ENCODE peak calls at places on chromosome 14, in four cellular contexts. J is activated T-cell treated with anti-CD3 and anti-CD28 coated beads, Interleukin-2, amount 50 U/mL, for 72 hours; I is HS-5; K is NCI-H774. P is an unnamed sample.

GRCh38 chr14:55556929-55557623 is 22.9 kb upstream of the KTN1 start:
- DNase-seq in J (no peak), I (peak; percentile 61), K (peak; percentile 33), P (no peak)

GRCh38 chr14:81981311-81981675 is 447.6 kb upstream of the SEL1L start:
- DNase-seq in J (no peak), I (no peak), K (no peak), P (no peak)

GRCh38 chr14:92451755-92452154 is 61.8 kb upstream of the RIN3 start:
- DNase-seq in J (no peak), I (no peak), K (no peak), P (peak; percentile 82)

GRCh38 chr14:96039633-96040311 is 610 bp downstream of the C14orf132 start:
- DNase-seq in J (peak; percentile 38), I (no peak), K (no peak), P (no peak)

GRCh38 chr14:99484106-99484505 is 2.9 kb downstream of the CCNK start:
- DNase-seq in J (no peak), I (no peak), K (no peak), P (no peak)

GRCh38 chr14:47211263-47211662 is 464.1 kb downstream of the MDGA2 start:
- DNase-seq in J (no peak), I (no peak), K (no peak), P (no peak)

GRCh38 chr14:80278293-80279037 is 67.2 kb upstream of the DIO2 start:
- DNase-seq in J (no peak), I (no peak), K (no peak), P (no peak)

GRCh38 chr14:26966942-26967341 is 369.1 kb upstream of the NOVA1 start:
- DNase-seq in J (no peak), I (no peak), K (no peak), P (no peak)

GRCh38 chr14:105330491-105330895 is 15.9 kb downstream of the PACS2 start:
- DNase-seq in J (no peak), I (no peak), K (no peak), P (peak; percentile 86)

GRCh38 chr14:103859416-103860202 is 12.2 kb upstream of the PPP1R13B start:
- DNase-seq in J (no peak), I (no peak), K (no peak), P (peak; percentile 77)

GRCh38 chr14:50768693-50769092 is 62.3 kb downstream of the NIN start:
- DNase-seq in J (no peak), I (no peak), K (no peak), P (no peak)

GRCh38 chr14:56474419-56475022 is 105.1 kb upstream of the TMEM260 start:
- DNase-seq in J (no peak), I (peak; percentile 5), K (no peak), P (no peak)

GRCh38 chr14:51367600-51367931 is 127.5 kb downstream of the TMX1 start:
- DNase-seq in J (no peak), I (peak; percentile 56), K (no peak), P (no peak)

GRCh38 chr14:35213869-35214387 is 78.3 kb upstream of the PSMA6 start:
- DNase-seq in J (no peak), I (peak; percentile 24), K (peak; percentile 4), P (no peak)

GRCh38 chr14:46580941-46581671 is 70.5 kb downstream of the RPL10L start:
- DNase-seq in J (no peak), I (peak; percentile 19), K (no peak), P (no peak)

GRCh38 chr14:44662250-44662891 is 155.3 kb upstream of the FSCB start:
- DNase-seq in J (no peak), I (no peak), K (no peak), P (no peak)

GRCh38 chr14:30854492-30854891 is 19.9 kb upstream of the COCH start:
- DNase-seq in J (peak; percentile 8), I (no peak), K (no peak), P (no peak)

GRCh38 chr14:92472860-92473259 is 40.7 kb upstream of the RIN3 start:
- DNase-seq in J (no peak), I (no peak), K (no peak), P (peak; percentile 75)

GRCh38 chr14:68645371-68645770 is 147.5 kb downstream of the ZFP36L1 start:
- DNase-seq in J (no peak), I (no peak), K (no peak), P (no peak)

GRCh38 chr14:41570415-41571155 is 36.1 kb upstream of the LRFN5 start:
- DNase-seq in J (no peak), I (no peak), K (peak; percentile 74), P (no peak)

P was measured in spleen.